ENCODE peak calls at places on chromosomes 4 and X, in ten cellular contexts. J is BJ, V is GM23248, K is neural progenitor cell, O is lung, X is left ventricle myocardium inferior, H is colonic mucosa, P is aorta, W is mammary epithelial cell, C is tibial nerve. M is an unnamed sample.

GRCh38 chr4:170581322-170581721 is 491.6 kb upstream of the AADAT start:
- DNase-seq in J (no peak), V (no peak), K (peak; percentile 49), O (no peak), X (no peak), H (no peak), P (no peak), W (no peak), C (no peak), M (peak; percentile 44)

GRCh38 chrX:12304261-12304660 is 166.0 kb downstream of the FRMPD4 start:
- DNase-seq in J (no peak), V (peak; percentile 10), K (no peak), O (no peak), X (no peak), H (no peak), P (no peak), W (no peak), C (no peak), M (no peak)

GRCh38 chr4:147924604-147925412 is 192.9 kb downstream of the ARHGAP10 start:
- DNase-seq in J (no peak), V (peak; percentile 30), K (peak; percentile 79), O (no peak), X (no peak), H (peak; percentile 42), P (no peak), W (no peak), C (no peak), M (peak; percentile 54)

GRCh38 chr4:15003441-15003890 is 1.2 kb downstream of the CPEB2 start:
- DNase-seq in J (no peak), V (peak; percentile 74), K (peak; percentile 63), O (peak; percentile 59), X (peak; percentile 53), H (peak; percentile 54), P (peak; percentile 85), W (peak; percentile 41), C (no peak), M (peak; percentile 31)

GRCh38 chr4:152224872-152225420 is 310.9 kb downstream of the FBXW7 start:
- DNase-seq in J (no peak), V (no peak), K (no peak), O (no peak), X (no peak), H (no peak), P (no peak), W (no peak), C (no peak), M (no peak)

GRCh38 chr4:13160906-13161305 is 323.2 kb downstream of the RAB28 start:
- DNase-seq in J (peak; percentile 44), V (peak; percentile 83), K (no peak), O (no peak), X (no peak), H (no peak), P (no peak), W (peak; percentile 9), C (no peak), M (no peak)

GRCh38 chr4:128858875-128859696 is 49.6 kb downstream of the JADE1 start:
- DNase-seq in J (peak; percentile 57), V (peak; percentile 67), K (no peak), O (peak; percentile 11), X (no peak), H (no peak), P (no peak), W (no peak), C (no peak), M (no peak)

GRCh38 chr4:108397850-108398249 is 222.5 kb upstream of the RPL34 start:
- DNase-seq in J (no peak), V (no peak), K (no peak), O (no peak), X (no peak), H (no peak), P (no peak), W (no peak), C (no peak), M (no peak)

GRCh38 chr4:165677081-165677480 is 196.0 kb upstream of the TLL1 start:
- DNase-seq in J (no peak), V (no peak), K (no peak), O (no peak), X (no peak), H (no peak), P (no peak), W (no peak), C (no peak), M (no peak)

GRCh38 chrX:21934414-21934813 is 6.1 kb upstream of the SMS start:
- DNase-seq in J (no peak), V (no peak), K (no peak), O (no peak), X (no peak), H (no peak), P (no peak), W (peak; percentile 53), C (no peak), M (no peak)

GRCh38 chr4:86910820-86911684 is 18.8 kb upstream of the C4orf36 start:
- DNase-seq in J (no peak), V (peak; percentile 50), K (no peak), O (no peak), X (no peak), H (no peak), P (no peak), W (no peak), C (no peak), M (no peak)

GRCh38 chr4:71004281-71004851 is 10.9 kb downstream of the DCK start:
- DNase-seq in J (no peak), V (no peak), K (peak; percentile 61), O (no peak), X (no peak), H (no peak), P (no peak), W (no peak), C (no peak), M (peak; percentile 83)

GRCh38 chr4:130808492-130808891 is 1712.5 kb downstream of the C4orf33 start:
- DNase-seq in J (no peak), V (no peak), K (peak; percentile 31), O (no peak), X (no peak), H (no peak), P (no peak), W (peak; percentile 24), C (no peak), M (no peak)

GRCh38 chrX:51804741-51805140 is 61.5 kb downstream of the GSPT2 start:
- DNase-seq in J (no peak), V (no peak), K (no peak), O (no peak), X (no peak), H (no peak), P (no peak), W (no peak), C (no peak), M (no peak)

GRCh38 chr4:90328558-90328957 is 201.4 kb downstream of the CCSER1 start:
- DNase-seq in J (no peak), V (peak; percentile 12), K (peak; percentile 42), O (no peak), X (peak; percentile 41), H (peak; percentile 25), P (no peak), W (peak; percentile 41), C (no peak), M (no peak)

DNA sequence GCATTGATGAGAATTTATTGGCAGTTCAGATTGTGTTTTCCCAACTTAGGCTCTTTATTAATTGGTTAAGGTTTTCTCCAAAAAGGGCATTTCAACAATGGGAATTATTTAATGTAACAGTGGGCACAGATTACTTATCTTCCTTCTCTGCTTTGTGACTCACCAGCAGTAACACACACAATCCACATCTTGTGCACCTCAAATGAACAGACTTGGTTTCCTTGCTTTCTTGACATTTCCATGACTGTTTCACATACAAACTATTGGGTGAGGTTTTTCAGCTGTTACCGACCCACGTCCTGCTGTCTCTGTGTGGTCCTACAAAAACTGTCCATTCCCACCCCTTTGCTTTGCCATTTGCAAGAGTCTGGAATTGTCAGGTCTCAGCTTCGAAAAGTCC is 38.1 kb downstream of the CCNI start:
- DNase-seq in J (no peak), V (no peak), K (no peak), O (no peak), X (no peak), H (no peak), P (no peak), W (no peak), C (no peak), M (no peak)
- H3K36me3 ChIP-seq in J (peaks cover 11% of the 10 kb centered on the region), V (peaks cover 75% of the 10 kb centered on the region), K (no peaks in the 10 kb centered on the region), O (peaks cover 3% of the 10 kb centered on the region), X (peaks cover 41% of the 10 kb centered on the region), H (no peaks in the 10 kb centered on the region), P (no peaks in the 10 kb centered on the region), W (peaks cover 23% of the 10 kb centered on the region), C (no peaks in the 10 kb centered on the region), M (no peaks in the 10 kb centered on the region)

GRCh38 chr4:1895489-1895888 is 24.3 kb downstream of the NSD2 start:
- DNase-seq in J (no peak), V (no peak), K (no peak), O (no peak), X (no peak), H (no peak), P (no peak), W (no peak), C (no peak), M (no peak)
- H3K36me3 ChIP-seq in J (peaks cover 2% of the 10 kb centered on the region), V (no peaks in the 10 kb centered on the region), K (no peaks in the 10 kb centered on the region), O (no peaks in the 10 kb centered on the region), X (no peaks in the 10 kb centered on the region), H (no peaks in the 10 kb centered on the region), P (no peaks in the 10 kb centered on the region), W (no peaks in the 10 kb centered on the region), C (no peaks in the 10 kb centered on the region), M (no peaks in the 10 kb centered on the region)

DNA sequence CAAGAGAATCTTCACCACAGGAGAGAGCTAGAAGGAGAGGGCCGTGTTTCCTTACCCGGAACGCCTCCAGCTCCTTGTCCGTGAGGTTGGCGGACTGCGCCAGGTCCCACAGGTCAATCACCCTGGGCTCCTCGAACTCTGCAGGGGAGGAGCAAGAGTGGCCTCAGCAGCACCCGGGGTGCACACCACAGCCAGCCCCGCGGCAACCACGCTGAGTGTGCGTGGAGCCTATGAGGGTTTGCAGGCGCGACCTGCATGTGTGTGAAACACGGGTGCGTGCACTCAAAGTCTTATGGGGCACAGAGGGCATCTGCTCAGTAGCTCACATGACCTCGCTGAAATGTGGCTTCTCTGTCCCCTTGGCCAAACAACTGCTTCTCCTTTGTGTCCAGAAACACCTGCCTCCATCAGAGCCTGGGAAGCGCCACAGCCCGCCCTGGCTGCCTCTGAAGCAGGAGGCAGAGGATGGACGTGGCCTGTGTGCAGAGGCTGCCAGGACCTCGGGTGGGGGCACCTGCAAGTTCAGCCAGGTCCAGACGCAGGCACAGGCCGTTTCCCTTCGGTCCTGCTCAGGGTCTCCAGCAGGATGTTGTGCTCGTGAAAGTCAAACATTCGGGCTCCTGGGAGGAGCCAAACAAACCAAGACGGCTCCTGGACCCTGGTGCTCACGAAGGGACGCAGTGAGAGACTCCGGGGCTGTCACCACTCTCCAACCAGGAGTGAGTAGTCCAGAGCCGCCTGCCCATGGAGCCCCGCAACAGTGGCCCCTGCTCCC is 16.0 kb downstream of the LRPAP1 start:
- DNase-seq in J (no peak), V (no peak), K (no peak), O (no peak), X (peak; percentile 7), H (no peak), P (no peak), W (no peak), C (no peak), M (no peak)
- H3K36me3 ChIP-seq in J (peaks cover 63% of the 10 kb centered on the region), V (no peaks in the 10 kb centered on the region), K (no peaks in the 10 kb centered on the region), O (peaks cover 33% of the 10 kb centered on the region), X (peaks cover 95% of the 10 kb centered on the region), H (peaks cover 42% of the 10 kb centered on the region), P (peaks cover 23% of the 10 kb centered on the region), W (peaks cover 12% of the 10 kb centered on the region), C (peaks cover 5% of the 10 kb centered on the region), M (no peaks in the 10 kb centered on the region)

DNA sequence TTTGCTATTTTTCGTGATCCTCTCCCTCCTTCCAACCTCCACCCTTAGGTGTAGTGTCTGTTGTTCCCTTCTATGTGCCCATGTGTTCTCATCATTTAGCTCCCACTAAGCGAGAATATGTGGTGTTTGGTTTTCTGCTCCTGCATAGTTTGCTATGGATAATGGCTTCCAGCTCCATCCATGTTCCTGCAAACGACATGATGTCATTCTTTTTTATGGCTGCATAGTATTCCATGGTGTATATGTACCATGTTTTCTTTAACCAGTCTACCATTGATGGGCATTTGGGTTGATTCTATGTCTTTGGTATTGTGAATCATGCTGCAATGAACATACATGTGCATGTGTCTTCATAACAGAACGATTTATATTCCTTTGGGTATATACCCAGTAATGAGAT is 102.7 kb downstream of the SEL1L3 start:
- DNase-seq in J (no peak), V (no peak), K (no peak), O (no peak), X (no peak), H (no peak), P (no peak), W (no peak), C (no peak), M (no peak)
- H3K36me3 ChIP-seq in J (no peaks in the 10 kb centered on the region), V (peaks cover 10% of the 10 kb centered on the region), K (peaks cover 4% of the 10 kb centered on the region), O (no peaks in the 10 kb centered on the region), X (no peaks in the 10 kb centered on the region), H (peaks cover 5% of the 10 kb centered on the region), P (no peaks in the 10 kb centered on the region), W (no peaks in the 10 kb centered on the region), C (no peaks in the 10 kb centered on the region), M (peaks cover 71% of the 10 kb centered on the region)